ENCODE peak calls at places on chromosomes 7 and 10, in eight cellular contexts. One of them, this sample, is unnamed.

GRCh38 chr7:155820246-155820645 is 8.0 kb upstream of the SHH start:
- DNase-seq in left ventricle myocardium inferior: no peak
- DNase-seq in upper lobe of right lung: no peak
- DNase-seq in epithelial cell of esophagus: no peak
- DNase-seq in tibial artery: no peak
- DNase-seq in WTC11: no peak
- DNase-seq in activated CD8-positive, alpha-beta T cell treated with anti-CD3 and anti-CD28 coated beads for 36 hours: no peak
- DNase-seq in A549: no peak
- DNase-seq in this sample: no peak

GRCh38 chr10:132520147-132520811 is 17.3 kb upstream of the INPP5A start:
- DNase-seq in left ventricle myocardium inferior: peak; percentile 36
- DNase-seq in upper lobe of right lung: no peak
- DNase-seq in epithelial cell of esophagus: no peak
- DNase-seq in tibial artery: peak; percentile 82
- DNase-seq in WTC11: peak; percentile 5
- DNase-seq in activated CD8-positive, alpha-beta T cell treated with anti-CD3 and anti-CD28 coated beads for 36 hours: no peak
- DNase-seq in A549: no peak
- DNase-seq in this sample: no peak

GRCh38 chr7:101747758-101748345 is 69.6 kb upstream of the CUX1 start:
- DNase-seq in left ventricle myocardium inferior: no peak
- DNase-seq in upper lobe of right lung: no peak
- DNase-seq in epithelial cell of esophagus: no peak
- DNase-seq in tibial artery: no peak
- DNase-seq in WTC11: no peak
- DNase-seq in activated CD8-positive, alpha-beta T cell treated with anti-CD3 and anti-CD28 coated beads for 36 hours: no peak
- DNase-seq in A549: no peak
- DNase-seq in this sample: no peak

GRCh38 chr7:1864126-1864940 is 194.3 kb downstream of the ELFN1 start:
- DNase-seq in left ventricle myocardium inferior: no peak
- DNase-seq in upper lobe of right lung: no peak
- DNase-seq in epithelial cell of esophagus: no peak
- DNase-seq in tibial artery: no peak
- DNase-seq in WTC11: peak; percentile 39
- DNase-seq in activated CD8-positive, alpha-beta T cell treated with anti-CD3 and anti-CD28 coated beads for 36 hours: no peak
- DNase-seq in A549: no peak
- DNase-seq in this sample: no peak

GRCh38 chr7:127578036-127578684 is 7.2 kb downstream of the GCC1 start:
- DNase-seq in left ventricle myocardium inferior: no peak
- DNase-seq in upper lobe of right lung: no peak
- DNase-seq in epithelial cell of esophagus: no peak
- DNase-seq in tibial artery: no peak
- DNase-seq in WTC11: no peak
- DNase-seq in activated CD8-positive, alpha-beta T cell treated with anti-CD3 and anti-CD28 coated beads for 36 hours: no peak
- DNase-seq in A549: peak; percentile 43
- DNase-seq in this sample: peak; percentile 32

GRCh38 chr10:69321037-69321715 is 42.9 kb downstream of the HK1 start:
- DNase-seq in left ventricle myocardium inferior: no peak
- DNase-seq in upper lobe of right lung: peak; percentile 72
- DNase-seq in epithelial cell of esophagus: no peak
- DNase-seq in tibial artery: no peak
- DNase-seq in WTC11: no peak
- DNase-seq in activated CD8-positive, alpha-beta T cell treated with anti-CD3 and anti-CD28 coated beads for 36 hours: no peak
- DNase-seq in A549: no peak
- DNase-seq in this sample: no peak

GRCh38 chr7:102814025-102814471 is 65.2 kb downstream of the FAM185A start:
- DNase-seq in left ventricle myocardium inferior: no peak
- DNase-seq in upper lobe of right lung: no peak
- DNase-seq in epithelial cell of esophagus: peak; percentile 85
- DNase-seq in tibial artery: no peak
- DNase-seq in WTC11: no peak
- DNase-seq in activated CD8-positive, alpha-beta T cell treated with anti-CD3 and anti-CD28 coated beads for 36 hours: no peak
- DNase-seq in A549: no peak
- DNase-seq in this sample: no peak

GRCh38 chr10:117007080-117007479 is 2.1 kb upstream of the SHTN1 start:
- DNase-seq in left ventricle myocardium inferior: no peak
- DNase-seq in upper lobe of right lung: no peak
- DNase-seq in epithelial cell of esophagus: peak; percentile 80
- DNase-seq in tibial artery: no peak
- DNase-seq in WTC11: no peak
- DNase-seq in activated CD8-positive, alpha-beta T cell treated with anti-CD3 and anti-CD28 coated beads for 36 hours: no peak
- DNase-seq in A549: peak; percentile 61
- DNase-seq in this sample: peak; percentile 36

GRCh38 chr7:2628891-2629290 is 2.9 kb upstream of the TTYH3 start:
- DNase-seq in left ventricle myocardium inferior: peak; percentile 5
- DNase-seq in upper lobe of right lung: no peak
- DNase-seq in epithelial cell of esophagus: no peak
- DNase-seq in tibial artery: no peak
- DNase-seq in WTC11: no peak
- DNase-seq in activated CD8-positive, alpha-beta T cell treated with anti-CD3 and anti-CD28 coated beads for 36 hours: no peak
- DNase-seq in A549: no peak
- DNase-seq in this sample: no peak

GRCh38 chr10:118594392-118595063 is 920 bp downstream of the PRLHR start:
- DNase-seq in left ventricle myocardium inferior: no peak
- DNase-seq in upper lobe of right lung: no peak
- DNase-seq in epithelial cell of esophagus: peak; percentile 59
- DNase-seq in tibial artery: no peak
- DNase-seq in WTC11: peak; percentile 94
- DNase-seq in activated CD8-positive, alpha-beta T cell treated with anti-CD3 and anti-CD28 coated beads for 36 hours: peak; percentile 49
- DNase-seq in A549: peak; percentile 56
- DNase-seq in this sample: no peak

GRCh38 chr7:152752513-152752912 is 7.0 kb upstream of the ACTR3B start:
- DNase-seq in left ventricle myocardium inferior: no peak
- DNase-seq in upper lobe of right lung: no peak
- DNase-seq in epithelial cell of esophagus: no peak
- DNase-seq in tibial artery: no peak
- DNase-seq in WTC11: no peak
- DNase-seq in activated CD8-positive, alpha-beta T cell treated with anti-CD3 and anti-CD28 coated beads for 36 hours: no peak
- DNase-seq in A549: no peak
- DNase-seq in this sample: no peak

GRCh38 chr7:727806-728460 is 852 bp upstream of the PRKAR1B start:
- DNase-seq in left ventricle myocardium inferior: no peak
- DNase-seq in upper lobe of right lung: no peak
- DNase-seq in epithelial cell of esophagus: no peak
- DNase-seq in tibial artery: no peak
- DNase-seq in WTC11: no peak
- DNase-seq in activated CD8-positive, alpha-beta T cell treated with anti-CD3 and anti-CD28 coated beads for 36 hours: no peak
- DNase-seq in A549: no peak
- DNase-seq in this sample: no peak

GRCh38 chr10:97589479-97589878 is at the start of gene C10orf62:
- DNase-seq in left ventricle myocardium inferior: no peak
- DNase-seq in upper lobe of right lung: no peak
- DNase-seq in epithelial cell of esophagus: no peak
- DNase-seq in tibial artery: no peak
- DNase-seq in WTC11: no peak
- DNase-seq in activated CD8-positive, alpha-beta T cell treated with anti-CD3 and anti-CD28 coated beads for 36 hours: no peak
- DNase-seq in A549: no peak
- DNase-seq in this sample: no peak

GRCh38 chr7:15977663-15978062 is 291.2 kb upstream of the MEOX2 start:
- DNase-seq in left ventricle myocardium inferior: no peak
- DNase-seq in upper lobe of right lung: no peak
- DNase-seq in epithelial cell of esophagus: peak; percentile 11
- DNase-seq in tibial artery: no peak
- DNase-seq in WTC11: no peak
- DNase-seq in activated CD8-positive, alpha-beta T cell treated with anti-CD3 and anti-CD28 coated beads for 36 hours: no peak
- DNase-seq in A549: no peak
- DNase-seq in this sample: no peak

GRCh38 chr7:66281678-66282593 is 76.8 kb downstream of the TPST1 start:
- DNase-seq in left ventricle myocardium inferior: no peak
- DNase-seq in upper lobe of right lung: no peak
- DNase-seq in epithelial cell of esophagus: peak; percentile 71
- DNase-seq in tibial artery: no peak
- DNase-seq in WTC11: no peak
- DNase-seq in activated CD8-positive, alpha-beta T cell treated with anti-CD3 and anti-CD28 coated beads for 36 hours: no peak
- DNase-seq in A549: peak; percentile 56
- DNase-seq in this sample: peak; percentile 68

GRCh38 chr7:21256310-21256877 is 171.5 kb upstream of the SP4 start:
- DNase-seq in left ventricle myocardium inferior: no peak
- DNase-seq in upper lobe of right lung: no peak
- DNase-seq in epithelial cell of esophagus: peak; percentile 59
- DNase-seq in tibial artery: no peak
- DNase-seq in WTC11: no peak
- DNase-seq in activated CD8-positive, alpha-beta T cell treated with anti-CD3 and anti-CD28 coated beads for 36 hours: peak; percentile 56
- DNase-seq in A549: peak; percentile 53
- DNase-seq in this sample: peak; percentile 47

GRCh38 chr10:93417264-93417663 is 64.9 kb downstream of the MYOF start:
- DNase-seq in left ventricle myocardium inferior: peak; percentile 70
- DNase-seq in upper lobe of right lung: no peak
- DNase-seq in epithelial cell of esophagus: no peak
- DNase-seq in tibial artery: no peak
- DNase-seq in WTC11: no peak
- DNase-seq in activated CD8-positive, alpha-beta T cell treated with anti-CD3 and anti-CD28 coated beads for 36 hours: no peak
- DNase-seq in A549: no peak
- DNase-seq in this sample: no peak

GRCh38 chr10:60114765-60115586 is 208.6 kb upstream of the CCDC6 start:
- DNase-seq in left ventricle myocardium inferior: no peak
- DNase-seq in upper lobe of right lung: no peak
- DNase-seq in epithelial cell of esophagus: peak; percentile 68
- DNase-seq in tibial artery: no peak
- DNase-seq in WTC11: no peak
- DNase-seq in activated CD8-positive, alpha-beta T cell treated with anti-CD3 and anti-CD28 coated beads for 36 hours: peak; percentile 3
- DNase-seq in A549: peak; percentile 58
- DNase-seq in this sample: peak; percentile 57

GRCh38 chr7:110804501-110804900 is 286.4 kb upstream of the LRRN3 start:
- DNase-seq in left ventricle myocardium inferior: no peak
- DNase-seq in upper lobe of right lung: no peak
- DNase-seq in epithelial cell of esophagus: no peak
- DNase-seq in tibial artery: no peak
- DNase-seq in WTC11: peak; percentile 42
- DNase-seq in activated CD8-positive, alpha-beta T cell treated with anti-CD3 and anti-CD28 coated beads for 36 hours: no peak
- DNase-seq in A549: no peak
- DNase-seq in this sample: no peak

GRCh38 chr7:142440219-142441073 is 182.6 kb upstream of the PRSS58 start:
- DNase-seq in left ventricle myocardium inferior: no peak
- DNase-seq in upper lobe of right lung: no peak
- DNase-seq in epithelial cell of esophagus: peak; percentile 59
- DNase-seq in tibial artery: no peak
- DNase-seq in WTC11: no peak
- DNase-seq in activated CD8-positive, alpha-beta T cell treated with anti-CD3 and anti-CD28 coated beads for 36 hours: no peak
- DNase-seq in A549: peak; percentile 12
- DNase-seq in this sample: no peak

GRCh38 chr7:954330-955238 is at the start of gene ADAP1:
- DNase-seq in left ventricle myocardium inferior: peak; percentile 44
- DNase-seq in upper lobe of right lung: peak; percentile 82
- DNase-seq in epithelial cell of esophagus: peak; percentile 70
- DNase-seq in tibial artery: peak; percentile 66
- DNase-seq in WTC11: peak; percentile 42
- DNase-seq in activated CD8-positive, alpha-beta T cell treated with anti-CD3 and anti-CD28 coated beads for 36 hours: peak; percentile 65
- DNase-seq in A549: peak; percentile 54
- DNase-seq in this sample: peak; percentile 85

GRCh38 chr10:73716251-73716650 is 18.3 kb upstream of the AGAP5 start:
- DNase-seq in left ventricle myocardium inferior: no peak
- DNase-seq in upper lobe of right lung: no peak
- DNase-seq in epithelial cell of esophagus: no peak
- DNase-seq in tibial artery: no peak
- DNase-seq in WTC11: no peak
- DNase-seq in activated CD8-positive, alpha-beta T cell treated with anti-CD3 and anti-CD28 coated beads for 36 hours: no peak
- DNase-seq in A549: no peak
- DNase-seq in this sample: no peak

GRCh38 chr10:86966008-86966654 is 2.2 kb upstream of the ADIRF start:
- DNase-seq in left ventricle myocardium inferior: no peak
- DNase-seq in upper lobe of right lung: no peak
- DNase-seq in epithelial cell of esophagus: no peak
- DNase-seq in tibial artery: no peak
- DNase-seq in WTC11: peak; percentile 5
- DNase-seq in activated CD8-positive, alpha-beta T cell treated with anti-CD3 and anti-CD28 coated beads for 36 hours: peak; percentile 27
- DNase-seq in A549: no peak
- DNase-seq in this sample: no peak

GRCh38 chr7:47852330-47853245 is 95.7 kb downstream of the PKD1L1 start:
- DNase-seq in left ventricle myocardium inferior: no peak
- DNase-seq in upper lobe of right lung: no peak
- DNase-seq in epithelial cell of esophagus: peak; percentile 8
- DNase-seq in tibial artery: no peak
- DNase-seq in WTC11: peak; percentile 51
- DNase-seq in activated CD8-positive, alpha-beta T cell treated with anti-CD3 and anti-CD28 coated beads for 36 hours: peak; percentile 39
- DNase-seq in A549: peak; percentile 41
- DNase-seq in this sample: no peak
- TF ChIP-seq CTCF in left ventricle myocardium inferior: peak; percentile 34
- TF ChIP-seq CTCF in upper lobe of right lung: no peak
- TF ChIP-seq CTCF in epithelial cell of esophagus: peak; percentile 19
- TF ChIP-seq CTCF in tibial artery: no peak
- TF ChIP-seq CTCF in WTC11: no peak
- TF ChIP-seq CTCF in activated CD8-positive, alpha-beta T cell treated with anti-CD3 and anti-CD28 coated beads for 36 hours: no peak
- TF ChIP-seq CTCF in A549: no peak
- TF ChIP-seq CTCF in this sample: no peak

GRCh38 chr7:98733036-98733435 is 116.0 kb downstream of the NPTX2 start:
- DNase-seq in left ventricle myocardium inferior: no peak
- DNase-seq in upper lobe of right lung: no peak
- DNase-seq in epithelial cell of esophagus: peak; percentile 32
- DNase-seq in tibial artery: no peak
- DNase-seq in WTC11: peak; percentile 87
- DNase-seq in activated CD8-positive, alpha-beta T cell treated with anti-CD3 and anti-CD28 coated beads for 36 hours: peak; percentile 76
- DNase-seq in A549: peak; percentile 81
- DNase-seq in this sample: peak; percentile 80
- TF ChIP-seq CTCF in left ventricle myocardium inferior: peak; percentile 32
- TF ChIP-seq CTCF in upper lobe of right lung: peak; percentile 38
- TF ChIP-seq CTCF in epithelial cell of esophagus: peak; percentile 28
- TF ChIP-seq CTCF in tibial artery: no peak
- TF ChIP-seq CTCF in WTC11: peak; percentile 78
- TF ChIP-seq CTCF in activated CD8-positive, alpha-beta T cell treated with anti-CD3 and anti-CD28 coated beads for 36 hours: peak; percentile 58
- TF ChIP-seq CTCF in A549: peak; percentile 33
- TF ChIP-seq CTCF in this sample: peak; percentile 97

GRCh38 chr7:76403780-76404494 is 5.6 kb downstream of the SSC4D start:
- DNase-seq in left ventricle myocardium inferior: no peak
- DNase-seq in upper lobe of right lung: no peak
- DNase-seq in epithelial cell of esophagus: no peak
- DNase-seq in tibial artery: no peak
- DNase-seq in WTC11: no peak
- DNase-seq in activated CD8-positive, alpha-beta T cell treated with anti-CD3 and anti-CD28 coated beads for 36 hours: no peak
- DNase-seq in A549: no peak
- DNase-seq in this sample: peak; percentile 94
- TF ChIP-seq CTCF in left ventricle myocardium inferior: no peak
- TF ChIP-seq CTCF in upper lobe of right lung: no peak
- TF ChIP-seq CTCF in epithelial cell of esophagus: no peak
- TF ChIP-seq CTCF in tibial artery: no peak
- TF ChIP-seq CTCF in WTC11: no peak
- TF ChIP-seq CTCF in activated CD8-positive, alpha-beta T cell treated with anti-CD3 and anti-CD28 coated beads for 36 hours: no peak
- TF ChIP-seq CTCF in A549: no peak
- TF ChIP-seq CTCF in this sample: no peak

DNA sequence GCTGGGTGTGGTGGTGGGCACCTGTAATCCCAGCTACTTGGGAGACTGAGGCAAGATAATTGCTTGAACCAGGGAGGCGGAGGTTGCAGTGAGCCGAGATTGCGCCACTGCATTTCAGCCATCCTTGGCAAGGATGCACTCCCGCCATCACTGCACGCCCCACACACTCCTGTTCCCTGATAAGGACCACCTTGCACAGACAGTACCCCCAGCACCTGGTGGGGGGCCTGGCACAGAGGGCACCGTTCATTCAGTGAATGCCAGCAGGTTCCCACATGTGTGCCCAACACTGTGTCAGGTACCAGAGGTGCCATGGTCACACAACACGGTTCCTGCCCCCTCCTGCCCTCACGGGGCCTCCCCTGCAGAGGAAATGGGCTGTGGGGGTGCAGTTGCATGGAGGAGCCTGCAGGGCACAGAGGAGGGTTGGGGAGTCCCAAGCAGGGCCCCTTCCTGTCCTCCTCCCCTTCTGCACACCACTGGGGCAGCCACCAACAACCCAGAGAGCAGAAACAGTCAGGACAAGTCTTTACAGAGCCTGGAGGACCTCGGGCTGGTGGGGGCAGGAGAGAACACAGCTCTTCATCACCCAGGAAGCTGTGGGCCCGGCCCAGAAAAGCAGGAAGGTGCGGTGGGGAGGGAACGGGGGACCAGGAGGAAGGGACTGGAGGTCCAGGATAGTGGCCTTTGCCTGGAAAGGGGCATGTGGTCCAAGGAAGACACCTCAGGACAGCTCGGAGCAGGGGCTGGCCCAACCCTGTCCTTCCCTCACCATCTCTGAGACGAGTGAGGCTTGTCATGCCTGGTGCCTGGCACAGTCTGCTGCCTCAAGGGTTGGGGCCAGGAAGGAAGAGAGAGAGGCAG is 7.1 kb downstream of the CRYGN start:
- DNase-seq in left ventricle myocardium inferior: no peak
- DNase-seq in upper lobe of right lung: peak; percentile 58
- DNase-seq in epithelial cell of esophagus: peak; percentile 55
- DNase-seq in tibial artery: no peak
- DNase-seq in WTC11: no peak
- DNase-seq in activated CD8-positive, alpha-beta T cell treated with anti-CD3 and anti-CD28 coated beads for 36 hours: peak; percentile 88
- DNase-seq in A549: no peak
- DNase-seq in this sample: peak; percentile 91
- TF ChIP-seq CTCF in left ventricle myocardium inferior: no peak
- TF ChIP-seq CTCF in upper lobe of right lung: peak; percentile 18
- TF ChIP-seq CTCF in epithelial cell of esophagus: peak; percentile 33
- TF ChIP-seq CTCF in tibial artery: no peak
- TF ChIP-seq CTCF in WTC11: peak; percentile 22
- TF ChIP-seq CTCF in activated CD8-positive, alpha-beta T cell treated with anti-CD3 and anti-CD28 coated beads for 36 hours: peak; percentile 69
- TF ChIP-seq CTCF in A549: no peak
- TF ChIP-seq CTCF in this sample: peak; percentile 56